ENCODE peak calls at places on chromosomes 2 and 18, in six cellular contexts. U is H1, K is IMR-90, B is hepatocyte, H is choroid plexus epithelial cell, Q is fibroblast of the aortic adventitia. G is an unnamed sample.

GRCh38 chr2:43106767-43107527 is 119.5 kb downstream of the ZFP36L2 start:
- DNase-seq in Q (peak), K (no peak), B (peak), U (no peak), H (no peak), G (no peak)

GRCh38 chr18:54127759-54128378 is 96.6 kb downstream of the MBD2 start:
- DNase-seq in Q (peak), B (peak), K (peak), U (no peak), H (peak), G (no peak)

GRCh38 chr18:57523171-57523956 is 63.1 kb downstream of the FECH start:
- DNase-seq in U (no peak), K (no peak), B (no peak), Q (no peak), H (no peak), G (no peak)

GRCh38 chr2:221573430-221574230 is 1.5 kb upstream of the EPHA4 start:
- DNase-seq in B (peak), Q (peak), K (peak), U (no peak), H (peak), G (peak)

GRCh38 chr18:11994708-11995444 is 13.6 kb downstream of the IMPA2 start:
- DNase-seq in K (peak), Q (peak), H (no peak), U (no peak), B (peak), G (no peak)

GRCh38 chr2:16094851-16095250 is 154.5 kb downstream of the MYCN start:
- DNase-seq in H (no peak), Q (no peak), U (no peak), B (no peak), K (no peak), G (no peak)

GRCh38 chr2:7356909-7357584 is 439.8 kb downstream of the RNF144A start:
- DNase-seq in Q (no peak), K (no peak), H (no peak), U (no peak), B (peak), G (no peak)

GRCh38 chr2:202510911-202511310 is 123.9 kb upstream of the FAM117B start:
- DNase-seq in U (no peak), Q (peak), H (peak), B (no peak), K (peak), G (peak)

GRCh38 chr18:6056171-6056932 is 161.0 kb upstream of the TMEM200C start:
- DNase-seq in U (no peak), K (peak), Q (peak), H (peak), B (peak), G (no peak)

GRCh38 chr2:215521031-215521430 is 85.2 kb upstream of the FN1 start:
- DNase-seq in B (no peak), K (no peak), H (no peak), U (no peak), Q (peak), G (no peak)

GRCh38 chr2:68971591-68972231 is 2.7 kb upstream of the GKN1 start:
- DNase-seq in Q (peak), B (no peak), U (no peak), H (peak), K (peak), G (peak)

GRCh38 chr2:21422050-21422449 is 298.3 kb downstream of the TDRD15 start:
- DNase-seq in Q (no peak), K (peak), U (peak), H (peak), B (peak), G (no peak)

GRCh38 chr2:99926986-99927385 is 215.4 kb downstream of the AFF3 start:
- DNase-seq in U (no peak), Q (no peak), B (no peak), K (peak), H (peak), G (peak)

GRCh38 chr2:174752403-174753037 is 11.8 kb downstream of the CHRNA1 start:
- DNase-seq in B (no peak), Q (peak), U (no peak), K (no peak), H (peak), G (no peak)

GRCh38 chr2:106119074-106119473 is 75.0 kb downstream of the UXS1 start:
- DNase-seq in K (no peak), Q (no peak), H (no peak), U (no peak), B (no peak), G (no peak)

GRCh38 chr2:240234503-240234951 is 94.1 kb upstream of the OTOS start:
- DNase-seq in K (peak), B (no peak), H (peak), U (no peak), Q (no peak), G (no peak)

GRCh38 chr2:217977840-217978535 is 24.8 kb downstream of the TNS1 start:
- DNase-seq in Q (no peak), K (no peak), B (no peak), U (no peak), H (no peak), G (no peak)

GRCh38 chr18:65429601-65430000 is 321.2 kb upstream of the CDH7 start:
- DNase-seq in Q (no peak), H (no peak), U (no peak), K (no peak), B (no peak), G (no peak)

GRCh38 chr2:224518806-224519580 is 66.2 kb downstream of the CUL3 start:
- DNase-seq in B (no peak), Q (peak), K (peak), U (no peak), H (peak), G (peak)

GRCh38 chr18:340044-340443 is 72.2 kb upstream of the THOC1 start:
- DNase-seq in K (no peak), Q (no peak), B (no peak), H (no peak), U (no peak), G (no peak)

GRCh38 chr2:183123117-183123958 is 905 bp upstream of the NUP35 start:
- DNase-seq in K (peak), U (no peak), B (no peak), Q (no peak), H (no peak), G (no peak)

GRCh38 chr2:10918661-10919414 is 7.1 kb downstream of the KCNF1 start:
- DNase-seq in K (peak), U (no peak), B (no peak), H (no peak), Q (peak), G (no peak)

GRCh38 chr2:174007010-174007409 is 41.8 kb upstream of the SP3 start:
- DNase-seq in K (no peak), B (no peak), H (no peak), Q (no peak), U (no peak), G (no peak)

GRCh38 chr2:16487686-16488085 is 177.9 kb downstream of the CYRIA start:
- DNase-seq in H (peak), Q (peak), K (peak), B (peak), U (no peak), G (peak)

GRCh38 chr2:128793414-128793813 is 474.7 kb upstream of the HS6ST1 start:
- DNase-seq in Q (no peak), U (no peak), K (no peak), H (no peak), B (no peak), G (no peak)

GRCh38 chr2:4938246-4938645 is 753.9 kb upstream of the SOX11 start:
- DNase-seq in Q (no peak), H (no peak), B (no peak), U (no peak), K (no peak), G (no peak)

GRCh38 chr2:11896386-11896785 is 150.0 kb downstream of the LPIN1 start:
- DNase-seq in B (no peak), U (no peak), K (no peak), H (peak), Q (no peak), G (no peak)

GRCh38 chr18:61093967-61094366 is 239.3 kb upstream of the CDH20 start:
- DNase-seq in H (no peak), Q (no peak), U (no peak), K (no peak), B (no peak), G (no peak)

GRCh38 chr2:38274286-38275276 is 102.5 kb downstream of the ATL2 start:
- DNase-seq in H (peak), U (no peak), B (peak), Q (peak), K (peak), G (peak)

GRCh38 chr2:181627545-181627944 is 29.4 kb downstream of the CERKL start:
- DNase-seq in Q (no peak), B (no peak), K (peak), U (no peak), H (peak), G (no peak)

GRCh38 chr18:22739243-22739642 is 193.9 kb upstream of the RBBP8 start:
- DNase-seq in H (no peak), K (no peak), Q (no peak), U (no peak), B (no peak), G (no peak)

GRCh38 chr2:6412533-6413085 is 453.1 kb downstream of the CMPK2 start:
- DNase-seq in B (no peak), H (peak), U (no peak), K (peak), Q (peak), G (no peak)

GRCh38 chr2:46818141-46818552 is 97.5 kb downstream of the MCFD2 start:
- DNase-seq in B (no peak), H (no peak), U (no peak), Q (peak), K (no peak), G (no peak)

GRCh38 chr2:47867205-47867604 is 39.1 kb downstream of the FBXO11 start:
- DNase-seq in Q (peak), K (peak), U (no peak), H (peak), B (peak), G (peak)

GRCh38 chr2:138223321-138223720 is 259.0 kb downstream of the HNMT start:
- DNase-seq in B (no peak), Q (no peak), H (peak), U (no peak), K (no peak), G (peak)

GRCh38 chr2:205473791-205474190 is 208.5 kb upstream of the NRP2 start:
- DNase-seq in Q (no peak), U (no peak), B (no peak), H (no peak), K (no peak), G (no peak)

GRCh38 chr2:38017836-38018235 is 58.1 kb downstream of the CYP1B1 start:
- DNase-seq in H (no peak), K (no peak), Q (no peak), B (no peak), U (no peak), G (no peak)

GRCh38 chr2:42046819-42047487 is 868 bp upstream of the PKDCC start:
- DNase-seq in H (peak), U (no peak), K (no peak), B (peak), Q (peak), G (no peak)

GRCh38 chr2:185618630-185619029 is 120.0 kb upstream of the FSIP2 start:
- DNase-seq in B (peak), Q (peak), K (no peak), H (peak), U (no peak), G (peak)

GRCh38 chr18:66995270-66995669 is 391.4 kb upstream of the CDH19 start:
- DNase-seq in H (no peak), B (no peak), Q (no peak), K (no peak), U (no peak), G (no peak)

GRCh38 chr18:66993492-66993891 is 389.6 kb upstream of the CDH19 start:
- DNase-seq in K (no peak), Q (no peak), H (no peak), U (no peak), B (peak), G (peak)

GRCh38 chr18:66994790-66995189 is 390.9 kb upstream of the CDH19 start:
- DNase-seq in U (no peak), H (no peak), B (no peak), Q (no peak), K (no peak), G (no peak)

DNA sequence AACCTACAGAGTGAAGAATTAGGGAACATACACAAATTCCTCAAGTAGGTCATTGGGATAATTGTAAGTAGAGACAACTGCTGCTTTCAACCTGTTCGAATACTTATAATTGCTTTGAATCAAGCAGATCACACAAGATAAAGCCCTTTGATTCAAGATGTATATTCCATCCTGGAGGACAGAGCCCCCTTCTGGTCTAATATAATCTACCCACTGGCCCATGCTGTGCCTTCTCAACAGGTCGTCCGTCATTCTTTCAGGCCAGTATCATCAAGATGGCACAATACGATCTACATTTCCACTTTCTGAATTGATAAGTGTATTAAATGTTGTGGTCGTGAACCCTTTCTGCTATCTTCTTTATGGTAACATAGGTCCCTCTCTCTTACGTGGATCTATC is 387.0 kb upstream of the CDH19 start:
- DNase-seq in U (no peak), B (no peak), K (no peak), Q (no peak), H (no peak), G (no peak)
- TF ChIP-seq CTCF in U (no peak), B (no peak), K (no peak), Q (no peak), H (no peak), G (no peak)

GRCh38 chr2:95325026-95325425 is 27.9 kb downstream of the KCNIP3 start:
- DNase-seq in Q (no peak), B (no peak), U (no peak), K (no peak), H (no peak), G (no peak)

GRCh38 chr2:95325590-95326432 is 28.7 kb downstream of the KCNIP3 start:
- DNase-seq in B (no peak), Q (no peak), H (no peak), K (no peak), U (no peak), G (no peak)

GRCh38 chr2:95320986-95321767 is 24.0 kb downstream of the KCNIP3 start:
- DNase-seq in U (no peak), H (no peak), Q (no peak), B (no peak), K (no peak), G (no peak)

GRCh38 chr2:95326433-95327140 is 29.4 kb downstream of the KCNIP3 start:
- DNase-seq in U (no peak), K (no peak), H (no peak), Q (no peak), B (no peak), G (no peak)

GRCh38 chr2:95323347-95324155 is 26.4 kb downstream of the KCNIP3 start:
- DNase-seq in B (peak), Q (no peak), U (peak), H (peak), K (no peak), G (peak)
- TF ChIP-seq CTCF in B (peak), Q (peak), U (peak), H (peak), K (no peak), G (peak)

GRCh38 chr2:219520079-219520478 is 5.8 kb downstream of the ASIC4 start:
- DNase-seq in H (no peak), Q (no peak), U (no peak), K (no peak), B (no peak), G (no peak)

GRCh38 chr2:219522111-219523030 is 8.1 kb downstream of the ASIC4 start:
- DNase-seq in U (no peak), B (peak), H (peak), Q (peak), K (peak), G (peak)

GRCh38 chr2:219519526-219519916 is 5.2 kb downstream of the ASIC4 start:
- DNase-seq in B (no peak), H (no peak), Q (no peak), K (no peak), U (no peak), G (no peak)

GRCh38 chr2:219523031-219523671 is 8.9 kb downstream of the ASIC4 start:
- DNase-seq in H (peak), K (no peak), U (no peak), B (no peak), Q (no peak), G (no peak)

DNA sequence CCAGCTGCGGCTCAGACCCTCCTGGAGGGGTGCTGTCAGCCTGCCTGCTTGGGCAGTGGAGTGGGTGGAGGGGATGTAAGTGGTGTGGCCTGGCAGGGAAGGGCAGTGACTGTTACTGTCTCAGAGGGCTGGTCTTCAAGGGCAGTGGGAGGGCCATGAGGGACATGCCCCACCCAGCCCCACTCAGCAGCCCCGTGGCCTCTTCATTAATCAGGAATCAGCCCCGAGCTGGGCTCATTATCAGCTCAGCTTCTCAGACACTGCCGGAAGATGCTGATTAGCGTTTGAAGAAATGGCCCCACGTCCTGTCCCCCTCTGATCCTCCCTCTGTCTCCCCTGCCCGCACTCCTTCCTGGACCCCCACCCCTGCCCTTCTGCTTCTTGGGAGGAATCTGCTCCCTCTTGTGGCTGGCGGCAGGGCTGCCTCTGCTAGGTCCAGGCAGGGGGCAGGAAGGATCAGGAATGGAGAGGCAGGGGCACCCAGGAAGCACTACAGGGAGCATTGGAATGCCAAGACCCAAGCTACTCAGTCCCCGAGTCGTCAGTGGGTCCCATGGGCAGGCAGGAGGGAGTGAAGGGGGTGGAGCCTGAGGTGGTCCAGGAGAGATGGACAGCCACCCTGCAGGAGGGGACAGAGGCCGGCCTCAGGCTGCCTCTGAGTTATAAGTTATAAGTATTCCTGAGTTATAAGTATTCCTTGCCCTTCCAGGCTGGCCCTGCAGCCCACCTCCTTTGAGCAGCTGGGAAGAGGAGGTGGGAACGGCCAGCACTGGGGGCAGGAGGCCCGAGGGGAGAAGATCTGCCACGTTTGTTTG is 7.0 kb downstream of the ASIC4 start:
- DNase-seq in H (peak), Q (peak), B (peak), K (peak), U (no peak), G (peak)
- TF ChIP-seq CTCF in H (peak), Q (peak), B (peak), K (peak), U (peak), G (no peak)

GRCh38 chr2:227578642-227579041 is 20.1 kb upstream of the SCYGR2 start:
- DNase-seq in U (no peak), B (no peak), Q (no peak), K (no peak), H (no peak), G (no peak)
- TF ChIP-seq CTCF in U (no peak), B (no peak), Q (no peak), K (no peak), H (no peak), G (no peak)

GRCh38 chr2:65554765-65555561 is 122.6 kb upstream of the SPRED2 start:
- DNase-seq in Q (no peak), B (no peak), U (no peak), H (no peak), K (peak), G (no peak)
- TF ChIP-seq CTCF in Q (no peak), B (no peak), U (no peak), H (no peak), K (no peak), G (no peak)

GRCh38 chr2:97747716-97748115 is 34.3 kb downstream of the ZAP70 start:
- DNase-seq in H (no peak), B (no peak), K (no peak), Q (peak), U (no peak), G (no peak)

GRCh38 chr2:97747285-97747684 is 33.9 kb downstream of the ZAP70 start:
- DNase-seq in Q (no peak), H (no peak), B (no peak), K (no peak), U (no peak), G (no peak)

GRCh38 chr2:97750017-97750416 is 36.6 kb downstream of the ZAP70 start:
- DNase-seq in K (no peak), B (no peak), H (no peak), Q (no peak), U (no peak), G (no peak)

GRCh38 chr2:97749611-97750010 is 36.2 kb downstream of the ZAP70 start:
- DNase-seq in K (no peak), U (no peak), H (no peak), Q (no peak), B (no peak), G (no peak)

DNA sequence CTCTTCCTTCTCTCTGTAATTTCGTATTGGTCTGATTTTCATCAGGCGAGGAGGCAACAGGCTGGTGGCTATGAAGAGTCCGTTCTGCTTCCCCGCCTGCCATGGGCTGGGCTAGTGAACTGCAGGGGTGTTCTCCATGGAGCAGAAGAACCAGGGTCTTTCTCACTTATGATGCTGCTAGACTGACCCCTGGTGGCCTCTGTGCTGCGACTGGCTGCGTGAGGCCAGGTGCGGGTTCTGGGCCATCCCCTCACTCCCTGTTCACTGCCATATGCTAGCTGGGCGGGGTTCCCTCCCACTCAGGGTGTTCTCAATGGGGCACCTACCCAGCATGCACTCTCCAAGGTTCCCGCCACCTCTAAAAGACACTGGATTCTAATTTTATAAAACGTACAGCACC is 35.0 kb downstream of the ZAP70 start:
- DNase-seq in Q (no peak), K (no peak), H (no peak), U (peak), B (peak), G (no peak)
- TF ChIP-seq CTCF in Q (peak), K (no peak), H (peak), U (peak), B (peak), G (no peak)

GRCh38 chr18:75276813-75277628 is 66.4 kb downstream of the TSHZ1 start:
- DNase-seq in K (peak), H (peak), Q (no peak), B (no peak), U (no peak), G (no peak)

GRCh38 chr18:75277629-75277966 is 67.0 kb downstream of the TSHZ1 start:
- DNase-seq in Q (no peak), U (no peak), B (no peak), K (no peak), H (no peak), G (no peak)

GRCh38 chr18:75269696-75270095 is 59.1 kb downstream of the TSHZ1 start:
- DNase-seq in H (no peak), U (no peak), Q (no peak), B (no peak), K (no peak), G (no peak)

GRCh38 chr18:75275226-75275625 is 64.6 kb downstream of the TSHZ1 start:
- DNase-seq in B (no peak), H (no peak), U (no peak), Q (no peak), K (no peak), G (no peak)

GRCh38 chr18:75273817-75274216 is 63.2 kb downstream of the TSHZ1 start:
- DNase-seq in U (no peak), H (no peak), B (no peak), Q (no peak), K (no peak), G (no peak)
- TF ChIP-seq CTCF in U (no peak), H (no peak), B (no peak), Q (no peak), K (no peak), G (no peak)